ENCODE peak calls at places on chromosomes 5 and 9, in seven cellular contexts. R is substantia nigra; L is stimulated activated CD4-positive, alpha-beta T cell treated with anti-CD3 and anti-CD28 coated beads, Interleukin-12 subunit alpha, Interleukin-12 subunit beta, amount 100 ng/mL, for 4 hours; K is activated T-helper 9 cell treated with anti-CD3 and anti-CD28 coated beads, Interleukin-2, amount 50 U/mL, for 16 hours; P is activated T-cell treated with anti-CD3 and anti-CD28 coated beads for 1 hour; Y is dorsolateral prefrontal cortex; O is ACHN. D is an unnamed sample.

GRCh38 chr5:23014251-23014650 is 161.1 kb upstream of the CDH12 start:
- DNase-seq in R (no peak), L (no peak), K (no peak), P (no peak), Y (no peak), O (no peak), D (no peak)

GRCh38 chr9:14511452-14511851 is 181.8 kb downstream of the ZDHHC21 start:
- DNase-seq in R (no peak), L (no peak), K (no peak), P (no peak), Y (no peak), O (no peak), D (no peak)

GRCh38 chr9:123642291-123643278 is 286.6 kb downstream of the CRB2 start:
- DNase-seq in R (peak; percentile 1), L (no peak), K (no peak), P (no peak), Y (no peak), O (no peak), D (no peak)

GRCh38 chr9:94584555-94584954 is 9.1 kb downstream of the FBP2 start:
- DNase-seq in R (no peak), L (no peak), K (no peak), P (no peak), Y (no peak), O (no peak), D (no peak)

GRCh38 chr5:174720612-174721521 is 3.5 kb upstream of the MSX2 start:
- DNase-seq in R (no peak), L (no peak), K (no peak), P (no peak), Y (no peak), O (no peak), D (no peak)

GRCh38 chr9:93569775-93570174 is 6.6 kb upstream of the PHF2 start:
- DNase-seq in R (no peak), L (no peak), K (no peak), P (no peak), Y (no peak), O (no peak), D (no peak)

GRCh38 chr5:132342291-132343180 is 27.0 kb upstream of the SLC22A5 start:
- DNase-seq in R (no peak), L (no peak), K (no peak), P (no peak), Y (no peak), O (peak; percentile 84), D (no peak)

GRCh38 chr5:135011355-135012032 is 22.5 kb downstream of the PITX1 start:
- DNase-seq in R (no peak), L (no peak), K (no peak), P (no peak), Y (peak; percentile 38), O (no peak), D (no peak)

GRCh38 chr9:97543568-97543967 is 42.1 kb downstream of the TMOD1 start:
- DNase-seq in R (no peak), L (no peak), K (no peak), P (no peak), Y (no peak), O (no peak), D (no peak)

GRCh38 chr5:169178754-169179153 is 122.2 kb downstream of the SLIT3 start:
- DNase-seq in R (no peak), L (no peak), K (no peak), P (no peak), Y (no peak), O (no peak), D (no peak)

GRCh38 chr5:10351199-10351881 is 2.2 kb upstream of the MARCHF6 start:
- DNase-seq in R (no peak), L (no peak), K (no peak), P (no peak), Y (no peak), O (no peak), D (no peak)

GRCh38 chr9:96176901-96177718 is 124.9 kb downstream of the HSD17B3 start:
- DNase-seq in R (no peak), L (no peak), K (no peak), P (no peak), Y (peak; percentile 57), O (peak; percentile 2), D (no peak)

GRCh38 chr9:89185980-89186379 is 7.4 kb upstream of the SHC3 start:
- DNase-seq in R (no peak), L (no peak), K (no peak), P (no peak), Y (no peak), O (peak; percentile 57), D (no peak)

GRCh38 chr5:53871050-53871449 is 310.6 kb downstream of the NDUFS4 start:
- DNase-seq in R (no peak), L (no peak), K (no peak), P (no peak), Y (no peak), O (no peak), D (no peak)

GRCh38 chr9:22808876-22809275 is 362.3 kb downstream of the DMRTA1 start:
- DNase-seq in R (no peak), L (no peak), K (no peak), P (no peak), Y (no peak), O (no peak), D (no peak)

GRCh38 chr5:53023969-53024368 is 34.8 kb downstream of the ITGA2 start:
- DNase-seq in R (no peak), L (no peak), K (no peak), P (no peak), Y (no peak), O (no peak), D (no peak)

GRCh38 chr9:137534256-137535119 is 15.7 kb downstream of the PNPLA7 start:
- DNase-seq in R (no peak), L (no peak), K (no peak), P (no peak), Y (no peak), O (peak; percentile 59), D (no peak)

GRCh38 chr5:122311888-122312669 is at the start of gene SNCAIP:
- DNase-seq in R (no peak), L (no peak), K (no peak), P (no peak), Y (peak; percentile 54), O (peak; percentile 39), D (peak; percentile 15)

GRCh38 chr5:143311428-143311827 is 92.1 kb downstream of the NR3C1 start:
- DNase-seq in R (no peak), L (no peak), K (no peak), P (no peak), Y (no peak), O (no peak), D (no peak)

GRCh38 chr9:129572052-129572425 is 48.9 kb downstream of the C9orf50 start:
- DNase-seq in R (no peak), L (no peak), K (no peak), P (no peak), Y (no peak), O (no peak), D (no peak)

GRCh38 chr5:176676361-176676824 is 29.1 kb downstream of the TSPAN17 start:
- DNase-seq in R (no peak), L (no peak), K (no peak), P (no peak), Y (peak; percentile 14), O (no peak), D (no peak)

GRCh38 chr9:96852676-96853075 is 1.6 kb downstream of the ZNF782 start:
- DNase-seq in R (no peak), L (no peak), K (no peak), P (no peak), Y (no peak), O (no peak), D (no peak)

GRCh38 chr9:112839331-112839730 is 51.3 kb downstream of the SLC46A2 start:
- DNase-seq in R (no peak), L (no peak), K (no peak), P (no peak), Y (no peak), O (no peak), D (no peak)

GRCh38 chr5:54307583-54307982 is 2.8 kb downstream of the ARL15 start:
- DNase-seq in R (no peak), L (no peak), K (no peak), P (no peak), Y (no peak), O (no peak), D (no peak)

GRCh38 chr9:114317665-114318357 is 5.1 kb upstream of the ORM1 start:
- DNase-seq in R (no peak), L (no peak), K (no peak), P (no peak), Y (no peak), O (no peak), D (no peak)

GRCh38 chr5:172868436-172868923 is 34.4 kb downstream of the ERGIC1 start:
- DNase-seq in R (no peak), L (no peak), K (no peak), P (no peak), Y (no peak), O (peak; percentile 83), D (no peak)